ENCODE peak calls at places on chromosomes 6 and 20, in eight cellular contexts. R is lung, B is tibial nerve, Y is Caco-2, D is mucosa of descending colon, A is pancreas, C is uterus, Z is endodermal cell. H is an unnamed sample.

GRCh38 chr20:43915209-43916072 is 789 bp downstream of the TOX2 start:
- DNase-seq in R (no peak), B (no peak), Y (peak; percentile 47), D (peak; percentile 62), A (no peak), C (no peak), Z (peak; percentile 85), H (no peak)

GRCh38 chr6:116060572-116061283 is at the start of gene FRK:
- DNase-seq in R (peak; percentile 70), B (no peak), Y (peak; percentile 81), D (peak; percentile 60), A (peak; percentile 83), C (no peak), Z (no peak), H (peak; percentile 13)

GRCh38 chr20:47137231-47137865 is 219.2 kb downstream of the ZMYND8 start:
- DNase-seq in R (no peak), B (no peak), Y (no peak), D (no peak), A (no peak), C (no peak), Z (no peak), H (no peak)

GRCh38 chr6:39313526-39314272 is 520 bp downstream of the KCNK17 start:
- DNase-seq in R (no peak), B (no peak), Y (no peak), D (no peak), A (no peak), C (no peak), Z (peak; percentile 77), H (no peak)

GRCh38 chr20:10644458-10645204 is 29.2 kb downstream of the JAG1 start:
- DNase-seq in R (no peak), B (no peak), Y (no peak), D (no peak), A (no peak), C (no peak), Z (no peak), H (no peak)

GRCh38 chr20:23358563-23358906 is 3.4 kb upstream of the GZF1 start:
- DNase-seq in R (no peak), B (no peak), Y (no peak), D (no peak), A (no peak), C (no peak), Z (no peak), H (no peak)

GRCh38 chr6:13487122-13488014 is at the start of gene GFOD1:
- DNase-seq in R (peak; percentile 88), B (peak; percentile 76), Y (peak; percentile 68), D (peak; percentile 93), A (peak; percentile 87), C (peak; percentile 85), Z (peak; percentile 96), H (peak; percentile 81)

GRCh38 chr20:10536531-10536930 is 101.4 kb downstream of the SLX4IP start:
- DNase-seq in R (peak; percentile 40), B (no peak), Y (peak; percentile 46), D (no peak), A (peak; percentile 74), C (no peak), Z (peak; percentile 82), H (no peak)

GRCh38 chr20:21125072-21125848 is 622 bp upstream of the KIZ start:
- DNase-seq in R (no peak), B (no peak), Y (peak; percentile 77), D (peak; percentile 63), A (peak; percentile 48), C (peak; percentile 29), Z (no peak), H (peak; percentile 39)

GRCh38 chr6:135236732-135237131 is 55.6 kb downstream of the MYB start:
- DNase-seq in R (no peak), B (no peak), Y (no peak), D (no peak), A (no peak), C (no peak), Z (peak; percentile 57), H (no peak)

GRCh38 chr6:75870389-75870788 is 121.3 kb downstream of the MYO6 start:
- DNase-seq in R (no peak), B (no peak), Y (no peak), D (no peak), A (no peak), C (no peak), Z (no peak), H (no peak)

GRCh38 chr20:34046330-34046729 is 52.6 kb downstream of the RALY start:
- DNase-seq in R (no peak), B (no peak), Y (peak; percentile 67), D (no peak), A (no peak), C (no peak), Z (no peak), H (no peak)

GRCh38 chr6:139832493-139832892 is 458.0 kb upstream of the CITED2 start:
- DNase-seq in R (no peak), B (no peak), Y (no peak), D (no peak), A (no peak), C (no peak), Z (no peak), H (no peak)

GRCh38 chr6:98037571-98037970 is 754.6 kb upstream of the MMS22L start:
- DNase-seq in R (no peak), B (no peak), Y (no peak), D (no peak), A (no peak), C (no peak), Z (no peak), H (no peak)
- TF ChIP-seq CTCF in R (no peak), B (no peak), Y (no peak), D (no peak), A (no peak), C (no peak), Z (peak; percentile 72), H (no peak)

GRCh38 chr20:53737404-53738038 is 143.9 kb upstream of the ZNF217 start:
- DNase-seq in R (no peak), B (no peak), Y (no peak), D (no peak), A (no peak), C (no peak), Z (no peak), H (no peak)

GRCh38 chr20:53736122-53736756 is 142.6 kb upstream of the ZNF217 start:
- DNase-seq in R (no peak), B (no peak), Y (peak; percentile 69), D (no peak), A (no peak), C (no peak), Z (no peak), H (no peak)

GRCh38 chr20:53738039-53738944 is 144.7 kb upstream of the ZNF217 start:
- DNase-seq in R (peak; percentile 74), B (peak; percentile 70), Y (peak; percentile 97), D (peak; percentile 41), A (peak; percentile 82), C (peak; percentile 64), Z (peak; percentile 92), H (peak; percentile 22)

GRCh38 chr20:53735536-53736050 is 142.0 kb upstream of the ZNF217 start:
- DNase-seq in R (no peak), B (no peak), Y (peak; percentile 72), D (no peak), A (no peak), C (no peak), Z (no peak), H (no peak)

GRCh38 chr20:53736757-53737403 is 143.2 kb upstream of the ZNF217 start:
- DNase-seq in R (no peak), B (no peak), Y (no peak), D (no peak), A (no peak), C (no peak), Z (no peak), H (no peak)
- H3K4me1 ChIP-seq in R (peaks cover 11% of the 10 kb centered on the region), B (peaks cover 23% of the 10 kb centered on the region), Y (peaks cover 77% of the 10 kb centered on the region), D (peaks cover 15% of the 10 kb centered on the region), A (peaks cover 52% of the 10 kb centered on the region), C (no peaks in the 10 kb centered on the region), Z (peaks cover 29% of the 10 kb centered on the region), H (no peaks in the 10 kb centered on the region)

GRCh38 chr6:5990776-5991175 is 15.9 kb downstream of the NRN1 start:
- DNase-seq in R (no peak), B (no peak), Y (no peak), D (no peak), A (no peak), C (no peak), Z (no peak), H (no peak)

GRCh38 chr6:5984150-5985089 is 22.3 kb downstream of the NRN1 start:
- DNase-seq in R (no peak), B (no peak), Y (no peak), D (no peak), A (no peak), C (no peak), Z (peak; percentile 20), H (no peak)

GRCh38 chr6:5989141-5989723 is 17.5 kb downstream of the NRN1 start:
- DNase-seq in R (no peak), B (no peak), Y (no peak), D (no peak), A (peak; percentile 48), C (no peak), Z (no peak), H (no peak)

GRCh38 chr6:5981274-5982026 is 25.3 kb downstream of the NRN1 start:
- DNase-seq in R (no peak), B (no peak), Y (no peak), D (no peak), A (no peak), C (no peak), Z (no peak), H (no peak)

DNA sequence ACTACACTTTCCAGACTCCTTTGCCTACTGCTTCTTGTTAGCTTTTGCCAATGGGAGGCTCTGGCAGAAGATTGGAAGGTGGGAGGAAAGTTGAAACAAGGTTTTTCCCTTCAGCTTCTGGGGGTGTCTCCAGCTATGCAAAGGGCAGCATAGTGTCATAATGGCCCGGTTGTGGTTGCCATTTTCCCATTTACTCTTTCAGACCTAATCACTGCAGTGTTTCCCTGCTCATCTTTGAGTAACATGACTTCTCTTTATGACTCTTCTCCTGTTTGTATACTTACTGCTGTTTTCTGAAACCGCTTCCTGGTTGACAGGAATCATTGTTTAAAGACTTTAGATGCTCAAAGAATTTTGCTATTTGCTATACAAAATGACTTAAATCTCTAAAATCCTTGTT is 19.9 kb downstream of the NRN1 start:
- DNase-seq in R (no peak), B (no peak), Y (no peak), D (no peak), A (no peak), C (no peak), Z (no peak), H (no peak)
- TF ChIP-seq CTCF in R (no peak), B (no peak), Y (no peak), D (no peak), A (no peak), C (no peak), Z (no peak), H (no peak)

GRCh38 chr20:63007722-63008488 is 1.1 kb upstream of the BHLHE23 start:
- DNase-seq in R (no peak), B (no peak), Y (no peak), D (no peak), A (no peak), C (no peak), Z (peak; percentile 74), H (no peak)

GRCh38 chr20:63007472-63007721 is 633 bp upstream of the BHLHE23 start:
- DNase-seq in R (no peak), B (no peak), Y (no peak), D (no peak), A (no peak), C (no peak), Z (no peak), H (no peak)

GRCh38 chr20:63005862-63006564 is 751 bp downstream of the BHLHE23 start:
- DNase-seq in R (no peak), B (no peak), Y (no peak), D (no peak), A (no peak), C (no peak), Z (peak; percentile 77), H (no peak)

GRCh38 chr20:63005240-63005861 is 1.4 kb downstream of the BHLHE23 start:
- DNase-seq in R (no peak), B (no peak), Y (no peak), D (no peak), A (no peak), C (no peak), Z (peak; percentile 73), H (no peak)

GRCh38 chr20:63006611-63007471 is at the start of gene BHLHE23:
- DNase-seq in R (no peak), B (no peak), Y (no peak), D (no peak), A (no peak), C (no peak), Z (peak; percentile 88), H (no peak)
- H3K4me1 ChIP-seq in R (no peaks in the 10 kb centered on the region), B (peaks cover 7% of the 10 kb centered on the region), Y (peaks cover 17% of the 10 kb centered on the region), D (peaks cover 8% of the 10 kb centered on the region), A (no peaks in the 10 kb centered on the region), C (peaks cover 13% of the 10 kb centered on the region), Z (peaks cover 3% of the 10 kb centered on the region), H (peaks cover 1% of the 10 kb centered on the region)

H was measured in ovary.